ENCODE peak calls at places on chromosomes 7 and 10, in five cellular contexts. One of them, this sample, is unnamed.
A peak's percentile ranks its signal among the peaks of the same experiment; 100 is the strongest.

GRCh38 chr7:98192781-98193457 is 18.3 kb upstream of the BHLHA15 start:
- DNase-seq in upper lobe of right lung: no peak
- DNase-seq in adrenal gland: no peak
- DNase-seq in HepG2: no peak
- DNase-seq in dorsolateral prefrontal cortex: no peak
- DNase-seq in this sample: no peak

GRCh38 chr7:47724335-47724982 is 142.5 kb upstream of the TNS3 start:
- DNase-seq in upper lobe of right lung: no peak
- DNase-seq in adrenal gland: no peak
- DNase-seq in HepG2: peak; percentile 83
- DNase-seq in dorsolateral prefrontal cortex: no peak
- DNase-seq in this sample: no peak

GRCh38 chr7:25739096-25739495 is 412.9 kb upstream of the NFE2L3 start:
- DNase-seq in upper lobe of right lung: no peak
- DNase-seq in adrenal gland: no peak
- DNase-seq in HepG2: no peak
- DNase-seq in dorsolateral prefrontal cortex: no peak
- DNase-seq in this sample: no peak

GRCh38 chr10:14971867-14972448 is 12.8 kb downstream of the MEIG1 start:
- DNase-seq in upper lobe of right lung: no peak
- DNase-seq in adrenal gland: no peak
- DNase-seq in HepG2: no peak
- DNase-seq in dorsolateral prefrontal cortex: no peak
- DNase-seq in this sample: no peak

GRCh38 chr7:22375359-22376048 is 18.6 kb upstream of the RAPGEF5 start:
- DNase-seq in upper lobe of right lung: no peak
- DNase-seq in adrenal gland: no peak
- DNase-seq in HepG2: no peak
- DNase-seq in dorsolateral prefrontal cortex: no peak
- DNase-seq in this sample: no peak

GRCh38 chr7:143322646-143323343 is 6.9 kb downstream of the CLCN1 start:
- DNase-seq in upper lobe of right lung: no peak
- DNase-seq in adrenal gland: peak; percentile 27
- DNase-seq in HepG2: no peak
- DNase-seq in dorsolateral prefrontal cortex: no peak
- DNase-seq in this sample: no peak

GRCh38 chr10:27865221-27865635 is 119.6 kb upstream of the MKX start:
- DNase-seq in upper lobe of right lung: no peak
- DNase-seq in adrenal gland: no peak
- DNase-seq in HepG2: no peak
- DNase-seq in dorsolateral prefrontal cortex: no peak
- DNase-seq in this sample: no peak

GRCh38 chr10:87660484-87661133 is 931 bp downstream of the PAPSS2 start:
- DNase-seq in upper lobe of right lung: no peak
- DNase-seq in adrenal gland: peak; percentile 81
- DNase-seq in HepG2: no peak
- DNase-seq in dorsolateral prefrontal cortex: no peak
- DNase-seq in this sample: no peak

GRCh38 chr7:17054206-17054605 is 172.4 kb upstream of the AGR3 start:
- DNase-seq in upper lobe of right lung: no peak
- DNase-seq in adrenal gland: no peak
- DNase-seq in HepG2: no peak
- DNase-seq in dorsolateral prefrontal cortex: no peak
- DNase-seq in this sample: no peak

GRCh38 chr10:46283217-46283944 is 3.4 kb upstream of the ANTXRL start:
- DNase-seq in upper lobe of right lung: no peak
- DNase-seq in adrenal gland: no peak
- DNase-seq in HepG2: no peak
- DNase-seq in dorsolateral prefrontal cortex: no peak
- DNase-seq in this sample: no peak

GRCh38 chr10:99965700-99966099 is 44.0 kb downstream of the DNMBP start:
- DNase-seq in upper lobe of right lung: no peak
- DNase-seq in adrenal gland: no peak
- DNase-seq in HepG2: no peak
- DNase-seq in dorsolateral prefrontal cortex: no peak
- DNase-seq in this sample: no peak

GRCh38 chr10:99172950-99173349 is 62.7 kb downstream of the HPSE2 start:
- DNase-seq in upper lobe of right lung: no peak
- DNase-seq in adrenal gland: no peak
- DNase-seq in HepG2: no peak
- DNase-seq in dorsolateral prefrontal cortex: no peak
- DNase-seq in this sample: no peak

GRCh38 chr10:13348216-13349017 is at the start of gene SEPHS1:
- DNase-seq in upper lobe of right lung: peak; percentile 89
- DNase-seq in adrenal gland: peak; percentile 81
- DNase-seq in HepG2: peak; percentile 75
- DNase-seq in dorsolateral prefrontal cortex: peak; percentile 76
- DNase-seq in this sample: peak; percentile 76

GRCh38 chr10:8275911-8276310 is 221.4 kb downstream of the GATA3 start:
- DNase-seq in upper lobe of right lung: no peak
- DNase-seq in adrenal gland: no peak
- DNase-seq in HepG2: no peak
- DNase-seq in dorsolateral prefrontal cortex: no peak
- DNase-seq in this sample: no peak

GRCh38 chr7:115676080-115676479 is 354.5 kb downstream of the TFEC start:
- DNase-seq in upper lobe of right lung: no peak
- DNase-seq in adrenal gland: no peak
- DNase-seq in HepG2: no peak
- DNase-seq in dorsolateral prefrontal cortex: no peak
- DNase-seq in this sample: no peak

GRCh38 chr10:91022924-91023707 is 102.2 kb upstream of the ANKRD1 start:
- DNase-seq in upper lobe of right lung: no peak
- DNase-seq in adrenal gland: no peak
- DNase-seq in HepG2: no peak
- DNase-seq in dorsolateral prefrontal cortex: peak; percentile 51
- DNase-seq in this sample: no peak

GRCh38 chr10:3763035-3763456 is 22.0 kb downstream of the KLF6 start:
- DNase-seq in upper lobe of right lung: no peak
- DNase-seq in adrenal gland: no peak
- DNase-seq in HepG2: no peak
- DNase-seq in dorsolateral prefrontal cortex: no peak
- DNase-seq in this sample: peak; percentile 97

GRCh38 chr7:5217851-5218331 is 27.9 kb downstream of the WIPI2 start:
- DNase-seq in upper lobe of right lung: peak; percentile 60
- DNase-seq in adrenal gland: no peak
- DNase-seq in HepG2: no peak
- DNase-seq in dorsolateral prefrontal cortex: peak; percentile 29
- DNase-seq in this sample: peak; percentile 21

GRCh38 chr10:47383254-47384147 is 592 bp downstream of the ZNF488 start:
- DNase-seq in upper lobe of right lung: no peak
- DNase-seq in adrenal gland: no peak
- DNase-seq in HepG2: no peak
- DNase-seq in dorsolateral prefrontal cortex: no peak
- DNase-seq in this sample: no peak

GRCh38 chr10:3102721-3103410 is 35.5 kb downstream of the PFKP start:
- DNase-seq in upper lobe of right lung: no peak
- DNase-seq in adrenal gland: peak; percentile 36
- DNase-seq in HepG2: peak; percentile 5
- DNase-seq in dorsolateral prefrontal cortex: no peak
- DNase-seq in this sample: no peak

GRCh38 chr7:23076774-23077173 is 28.8 kb upstream of the KLHL7 start:
- DNase-seq in upper lobe of right lung: no peak
- DNase-seq in adrenal gland: no peak
- DNase-seq in HepG2: no peak
- DNase-seq in dorsolateral prefrontal cortex: no peak
- DNase-seq in this sample: no peak

GRCh38 chr7:123643495-123644428 is 11.9 kb upstream of the LMOD2 start:
- DNase-seq in upper lobe of right lung: no peak
- DNase-seq in adrenal gland: peak; percentile 89
- DNase-seq in HepG2: peak; percentile 60
- DNase-seq in dorsolateral prefrontal cortex: no peak
- DNase-seq in this sample: no peak

GRCh38 chr10:19505320-19506092 is 310.7 kb upstream of the PLXDC2 start:
- DNase-seq in upper lobe of right lung: no peak
- DNase-seq in adrenal gland: no peak
- DNase-seq in HepG2: no peak
- DNase-seq in dorsolateral prefrontal cortex: no peak
- DNase-seq in this sample: no peak

GRCh38 chr10:121595321-121595805 is 2.9 kb downstream of the FGFR2 start:
- DNase-seq in upper lobe of right lung: no peak
- DNase-seq in adrenal gland: no peak
- DNase-seq in HepG2: no peak
- DNase-seq in dorsolateral prefrontal cortex: no peak
- DNase-seq in this sample: no peak

GRCh38 chr7:148700693-148701092 is 2.0 kb downstream of the CUL1 start:
- DNase-seq in upper lobe of right lung: no peak
- DNase-seq in adrenal gland: no peak
- DNase-seq in HepG2: no peak
- DNase-seq in dorsolateral prefrontal cortex: no peak
- DNase-seq in this sample: no peak

GRCh38 chr7:149856583-149856982 is 17.2 kb upstream of the ATP6V0E2 start:
- DNase-seq in upper lobe of right lung: no peak
- DNase-seq in adrenal gland: no peak
- DNase-seq in HepG2: no peak
- DNase-seq in dorsolateral prefrontal cortex: no peak
- DNase-seq in this sample: no peak

GRCh38 chr10:3685385-3685784 is 99.6 kb downstream of the KLF6 start:
- DNase-seq in upper lobe of right lung: no peak
- DNase-seq in adrenal gland: no peak
- DNase-seq in HepG2: no peak
- DNase-seq in dorsolateral prefrontal cortex: no peak
- DNase-seq in this sample: no peak

GRCh38 chr10:132308588-132309451 is 1.1 kb upstream of the STK32C start:
- DNase-seq in upper lobe of right lung: no peak
- DNase-seq in adrenal gland: no peak
- DNase-seq in HepG2: no peak
- DNase-seq in dorsolateral prefrontal cortex: no peak
- DNase-seq in this sample: no peak

GRCh38 chr7:2626498-2627117 is 5.2 kb upstream of the TTYH3 start:
- DNase-seq in upper lobe of right lung: no peak
- DNase-seq in adrenal gland: peak; percentile 42
- DNase-seq in HepG2: no peak
- DNase-seq in dorsolateral prefrontal cortex: no peak
- DNase-seq in this sample: no peak

GRCh38 chr7:30285531-30286284 is 1.3 kb downstream of the ZNRF2 start:
- DNase-seq in upper lobe of right lung: peak; percentile 72
- DNase-seq in adrenal gland: peak; percentile 40
- DNase-seq in HepG2: peak; percentile 34
- DNase-seq in dorsolateral prefrontal cortex: no peak
- DNase-seq in this sample: no peak

GRCh38 chr7:30285067-30285530 is 702 bp downstream of the ZNRF2 start:
- DNase-seq in upper lobe of right lung: no peak
- DNase-seq in adrenal gland: peak; percentile 43
- DNase-seq in HepG2: no peak
- DNase-seq in dorsolateral prefrontal cortex: no peak
- DNase-seq in this sample: no peak

GRCh38 chr7:30282735-30283134 is 1.7 kb upstream of the ZNRF2 start:
- DNase-seq in upper lobe of right lung: no peak
- DNase-seq in adrenal gland: no peak
- DNase-seq in HepG2: no peak
- DNase-seq in dorsolateral prefrontal cortex: no peak
- DNase-seq in this sample: no peak

GRCh38 chr7:30284298-30285066 is at the start of gene ZNRF2:
- DNase-seq in upper lobe of right lung: peak; percentile 100
- DNase-seq in adrenal gland: peak; percentile 100
- DNase-seq in HepG2: peak; percentile 98
- DNase-seq in dorsolateral prefrontal cortex: peak; percentile 98
- DNase-seq in this sample: peak; percentile 100

DNA sequence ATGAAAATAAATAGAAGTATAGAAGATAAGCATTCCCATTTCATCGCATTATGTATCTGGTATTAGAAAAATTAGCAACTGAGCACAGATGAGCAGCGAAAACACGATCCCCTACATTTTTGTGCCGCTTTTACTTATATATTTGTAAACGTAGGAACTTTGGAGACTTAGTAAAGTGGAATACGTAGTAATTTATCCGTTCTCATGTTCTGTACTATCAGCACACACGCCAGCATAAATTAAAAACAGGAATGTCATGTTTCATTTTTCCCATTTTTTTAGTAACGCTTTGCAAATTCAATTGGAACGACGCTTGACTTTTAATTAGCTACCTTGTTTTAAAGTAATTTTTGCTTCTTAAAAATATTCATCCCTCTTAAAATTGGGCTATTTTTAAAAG is 2.4 kb downstream of the ZNRF2 start:
- DNase-seq in upper lobe of right lung: no peak
- DNase-seq in adrenal gland: no peak
- DNase-seq in HepG2: no peak
- DNase-seq in dorsolateral prefrontal cortex: no peak
- DNase-seq in this sample: no peak
- H3K4me3 ChIP-seq in upper lobe of right lung: peak overlapping the region; percentile 82
- H3K4me3 ChIP-seq in adrenal gland: peak overlapping the region; percentile 95
- H3K4me3 ChIP-seq in HepG2: peak overlapping the region; percentile 82
- H3K4me3 ChIP-seq in dorsolateral prefrontal cortex: peak overlapping the region; percentile 88
- H3K4me3 ChIP-seq in this sample: peak overlapping the region; percentile 93

GRCh38 chr7:34991938-34992840 is 45.1 kb downstream of the DPY19L1 start:
- DNase-seq in upper lobe of right lung: no peak
- DNase-seq in adrenal gland: peak; percentile 14
- DNase-seq in HepG2: no peak
- DNase-seq in dorsolateral prefrontal cortex: no peak
- DNase-seq in this sample: no peak
- H3K27ac ChIP-seq in upper lobe of right lung: peak overlapping the region; percentile 21
- H3K27ac ChIP-seq in adrenal gland: no peak overlapping the region
- H3K27ac ChIP-seq in HepG2: no peak overlapping the region
- H3K27ac ChIP-seq in dorsolateral prefrontal cortex: no peak overlapping the region
- H3K27ac ChIP-seq in this sample: peak overlapping the region; percentile 61

GRCh38 chr7:30028749-30029635 is 780 bp downstream of the PLEKHA8 start:
- DNase-seq in upper lobe of right lung: no peak
- DNase-seq in adrenal gland: peak; percentile 60
- DNase-seq in HepG2: peak; percentile 71
- DNase-seq in dorsolateral prefrontal cortex: peak; percentile 50
- DNase-seq in this sample: peak; percentile 60

GRCh38 chr7:30023524-30023923 is 3.0 kb downstream of the FKBP14 start:
- DNase-seq in upper lobe of right lung: no peak
- DNase-seq in adrenal gland: no peak
- DNase-seq in HepG2: no peak
- DNase-seq in dorsolateral prefrontal cortex: no peak
- DNase-seq in this sample: no peak

GRCh38 chr7:30027065-30027456 is 559 bp upstream of the FKBP14 start:
- DNase-seq in upper lobe of right lung: no peak
- DNase-seq in adrenal gland: peak; percentile 39
- DNase-seq in HepG2: peak; percentile 38
- DNase-seq in dorsolateral prefrontal cortex: no peak
- DNase-seq in this sample: no peak

GRCh38 chr7:30027915-30028748 is at the start of gene PLEKHA8:
- DNase-seq in upper lobe of right lung: peak; percentile 94
- DNase-seq in adrenal gland: peak; percentile 90
- DNase-seq in HepG2: peak; percentile 77
- DNase-seq in dorsolateral prefrontal cortex: peak; percentile 91
- DNase-seq in this sample: peak; percentile 81

GRCh38 chr7:30026229-30027064 is at the start of gene FKBP14:
- DNase-seq in upper lobe of right lung: peak; percentile 97
- DNase-seq in adrenal gland: peak; percentile 98
- DNase-seq in HepG2: peak; percentile 98
- DNase-seq in dorsolateral prefrontal cortex: peak; percentile 98
- DNase-seq in this sample: peak; percentile 97
- TF ChIP-seq CTCF in upper lobe of right lung: no peak
- TF ChIP-seq CTCF in adrenal gland: no peak
- TF ChIP-seq CTCF in HepG2: no peak
- TF ChIP-seq CTCF in dorsolateral prefrontal cortex: no peak
- TF ChIP-seq CTCF in this sample: no peak

GRCh38 chr7:65390588-65390987 is 16.9 kb downstream of the ZNF92 start:
- DNase-seq in upper lobe of right lung: no peak
- DNase-seq in adrenal gland: peak; percentile 61
- DNase-seq in HepG2: no peak
- DNase-seq in dorsolateral prefrontal cortex: no peak
- DNase-seq in this sample: no peak

GRCh38 chr7:65382452-65382851 is 8.8 kb downstream of the ZNF92 start:
- DNase-seq in upper lobe of right lung: no peak
- DNase-seq in adrenal gland: no peak
- DNase-seq in HepG2: no peak
- DNase-seq in dorsolateral prefrontal cortex: no peak
- DNase-seq in this sample: no peak

GRCh38 chr7:65387893-65388292 is 14.2 kb downstream of the ZNF92 start:
- DNase-seq in upper lobe of right lung: no peak
- DNase-seq in adrenal gland: no peak
- DNase-seq in HepG2: no peak
- DNase-seq in dorsolateral prefrontal cortex: no peak
- DNase-seq in this sample: no peak
- H3K4me3 ChIP-seq in upper lobe of right lung: no peak overlapping the region
- H3K4me3 ChIP-seq in adrenal gland: no peak overlapping the region
- H3K4me3 ChIP-seq in HepG2: no peak overlapping the region
- H3K4me3 ChIP-seq in dorsolateral prefrontal cortex: no peak overlapping the region
- H3K4me3 ChIP-seq in this sample: no peak overlapping the region

This sample was measured in RWPE2.